ENCODE peak calls at places on chromosomes 7 and 10, in four cellular contexts. R is heart right ventricle, K is NCI-H2081, P is A549. E is an unnamed sample.
A peak's percentile ranks its signal among the peaks of the same experiment; 100 is the strongest.

GRCh38 chr7:129767120-129768011 is 155.8 kb downstream of the NRF1 start:
- DNase-seq in P (no peak), K (no peak), R (no peak), E (no peak)

GRCh38 chr7:1520574-1521234 is 9.8 kb upstream of the MAFK start:
- DNase-seq in R (no peak), K (no peak), P (peak; percentile 98), E (no peak)

GRCh38 chr7:30625283-30625682 is 30.6 kb downstream of the GARS1 start:
- DNase-seq in K (no peak), R (no peak), P (no peak), E (no peak)

GRCh38 chr7:30969604-30969970 is 5.8 kb downstream of the GHRHR start:
- DNase-seq in P (no peak), R (no peak), K (no peak), E (no peak)

GRCh38 chr7:44290250-44290616 is 35.2 kb downstream of the CAMK2B start:
- DNase-seq in K (no peak), R (peak; percentile 8), P (no peak), E (no peak)

GRCh38 chr7:158029431-158029938 is 558.1 kb downstream of the PTPRN2 start:
- DNase-seq in K (no peak), P (no peak), R (no peak), E (no peak)

GRCh38 chr10:68333905-68334431 is 1.2 kb upstream of the PBLD start:
- DNase-seq in K (no peak), R (no peak), P (no peak), E (no peak)

GRCh38 chr10:43048301-43049051 is 28.4 kb upstream of the RET start:
- DNase-seq in R (no peak), K (no peak), P (no peak), E (no peak)

GRCh38 chr10:60238408-60239100 is 151.1 kb downstream of the ANK3 start:
- DNase-seq in R (no peak), P (peak; percentile 13), K (no peak), E (no peak)

GRCh38 chr7:113267885-113268284 is 149.5 kb upstream of the SMIM30 start:
- DNase-seq in P (no peak), K (no peak), R (no peak), E (no peak)

GRCh38 chr7:148042935-148043334 is 547.6 kb upstream of the C7orf33 start:
- DNase-seq in P (no peak), R (no peak), K (peak; percentile 72), E (no peak)

GRCh38 chr7:122588621-122589020 is 110.3 kb downstream of the RNF133 start:
- DNase-seq in K (no peak), P (no peak), R (no peak), E (no peak)

GRCh38 chr7:90816511-90817142 is 220.5 kb downstream of the CDK14 start:
- DNase-seq in K (no peak), R (no peak), P (no peak), E (no peak)

GRCh38 chr7:102310414-102310815 is 23.7 kb downstream of the SH2B2 start:
- DNase-seq in R (no peak), K (no peak), P (no peak), E (no peak)

GRCh38 chr7:101315336-101315735 is 6.3 kb downstream of the IFT22 start:
- DNase-seq in R (no peak), K (peak; percentile 18), P (peak; percentile 59), E (peak; percentile 58)

GRCh38 chr10:125248489-125248888 is 88.1 kb upstream of the CTBP2 start:
- DNase-seq in P (no peak), R (no peak), K (no peak), E (no peak)

GRCh38 chr10:58440484-58440883 is 55.3 kb downstream of the TFAM start:
- DNase-seq in P (no peak), R (no peak), K (no peak), E (no peak)

GRCh38 chr10:116836087-116836486 is 13.2 kb upstream of the ENO4 start:
- DNase-seq in P (no peak), R (no peak), K (peak; percentile 90), E (no peak)

GRCh38 chr7:136389933-136390332 is 412.8 kb upstream of the MTPN start:
- DNase-seq in P (no peak), K (no peak), R (no peak), E (no peak)

GRCh38 chr10:51074238-51075028 is at the start of gene PRKG1:
- DNase-seq in R (peak; percentile 80), K (peak; percentile 18), P (peak; percentile 38), E (peak; percentile 79)

GRCh38 chr10:3102721-3103410 is 35.5 kb downstream of the PFKP start:
- DNase-seq in R (no peak), K (peak; percentile 18), P (no peak), E (peak; percentile 42)

GRCh38 chr10:79274279-79275104 is 72.8 kb upstream of the PPIF start:
- DNase-seq in P (no peak), R (peak; percentile 83), K (no peak), E (peak; percentile 64)

GRCh38 chr7:112112822-112113255 is 93.4 kb downstream of the DOCK4 start:
- DNase-seq in K (no peak), P (no peak), R (no peak), E (no peak)

GRCh38 chr10:124093076-124093773 is at the start of gene CHST15:
- DNase-seq in R (peak; percentile 35), P (peak; percentile 79), K (no peak), E (no peak)

GRCh38 chr10:124064158-124064603 is 29.2 kb downstream of the CHST15 start:
- DNase-seq in K (no peak), R (no peak), P (peak; percentile 30), E (no peak)

GRCh38 chr10:9895406-9895805 is 1122.3 kb upstream of the CELF2 start:
- DNase-seq in R (no peak), K (no peak), P (no peak), E (no peak)

GRCh38 chr10:131700506-131700905 is 200.3 kb upstream of the PPP2R2D start:
- DNase-seq in R (no peak), P (no peak), K (no peak), E (no peak)

GRCh38 chr7:119681336-119681735 is 591.6 kb upstream of the KCND2 start:
- DNase-seq in P (no peak), R (no peak), K (no peak), E (no peak)

GRCh38 chr7:142795339-142795863 is 24.6 kb downstream of the PRSS2 start:
- DNase-seq in K (no peak), R (no peak), P (no peak), E (no peak)

GRCh38 chr10:113169853-113170455 is 219.9 kb downstream of the TCF7L2 start:
- DNase-seq in P (no peak), K (no peak), R (no peak), E (no peak)

GRCh38 chr7:139811106-139811505 is 18.0 kb upstream of the TBXAS1 start:
- DNase-seq in R (no peak), P (no peak), K (no peak), E (no peak)

GRCh38 chr7:27046854-27047549 is 48.8 kb downstream of the HOXA1 start:
- DNase-seq in R (no peak), K (no peak), P (peak; percentile 45), E (no peak)

GRCh38 chr7:152574892-152575511 is 100.9 kb downstream of the XRCC2 start:
- DNase-seq in K (peak; percentile 23), P (no peak), R (no peak), E (no peak)

GRCh38 chr7:94877731-94878670 is 29.4 kb upstream of the PPP1R9A start:
- DNase-seq in P (no peak), R (no peak), K (no peak), E (no peak)

GRCh38 chr7:88661921-88662320 is 97.6 kb upstream of the ZNF804B start:
- DNase-seq in K (no peak), R (no peak), P (no peak), E (no peak)